ENCODE peak calls at places on chromosomes 1 and 21, in five cellular contexts. C is K562, R is GM12891, M is H1, S is HepG2. T is an unnamed sample.

GRCh38 chr1:246971322-246971721 is 36.5 kb downstream of the ZNF695 start:
- DNase-seq in C (peak; percentile 25), R (no peak), M (peak; percentile 82), S (peak; percentile 23), T (no peak)

GRCh38 chr1:87795615-87796337 is 467.1 kb downstream of the LMO4 start:
- DNase-seq in C (no peak), R (no peak), M (no peak), S (peak; percentile 96), T (no peak)

GRCh38 chr1:16249838-16250241 is 12.9 kb upstream of the CPLANE2 start:
- DNase-seq in C (no peak), R (no peak), M (no peak), S (peak; percentile 25), T (no peak)

GRCh38 chr1:181778630-181779285 is 282.8 kb downstream of the ZNF648 start:
- DNase-seq in C (no peak), R (no peak), M (no peak), S (no peak), T (no peak)

GRCh38 chr1:204420039-204421004 is 8.7 kb upstream of the PPP1R15B start:
- DNase-seq in C (no peak), R (no peak), M (no peak), S (no peak), T (no peak)

GRCh38 chr1:117150316-117150715 is 28.8 kb upstream of the TRIM45 start:
- DNase-seq in C (no peak), R (no peak), M (no peak), S (no peak), T (no peak)

GRCh38 chr1:157137051-157137772 is 983 bp downstream of the ETV3 start:
- DNase-seq in C (peak; percentile 32), R (no peak), M (no peak), S (no peak), T (no peak)

GRCh38 chr1:30905403-30905802 is 3.2 kb downstream of the SDC3 start:
- DNase-seq in C (no peak), R (no peak), M (no peak), S (no peak), T (no peak)

GRCh38 chr1:64823691-64824476 is 79.0 kb downstream of the RAVER2 start:
- DNase-seq in C (peak; percentile 48), R (no peak), M (peak; percentile 70), S (peak; percentile 69), T (no peak)

GRCh38 chr21:42855143-42855936 is 24.0 kb downstream of the WDR4 start:
- DNase-seq in C (no peak), R (no peak), M (no peak), S (no peak), T (no peak)

GRCh38 chr1:4711944-4712343 is 57.5 kb downstream of the AJAP1 start:
- DNase-seq in C (no peak), R (no peak), M (no peak), S (no peak), T (no peak)

GRCh38 chr1:117567435-117567834 is 38.4 kb upstream of the TENT5C start:
- DNase-seq in C (no peak), R (no peak), M (peak; percentile 26), S (no peak), T (no peak)

DNA sequence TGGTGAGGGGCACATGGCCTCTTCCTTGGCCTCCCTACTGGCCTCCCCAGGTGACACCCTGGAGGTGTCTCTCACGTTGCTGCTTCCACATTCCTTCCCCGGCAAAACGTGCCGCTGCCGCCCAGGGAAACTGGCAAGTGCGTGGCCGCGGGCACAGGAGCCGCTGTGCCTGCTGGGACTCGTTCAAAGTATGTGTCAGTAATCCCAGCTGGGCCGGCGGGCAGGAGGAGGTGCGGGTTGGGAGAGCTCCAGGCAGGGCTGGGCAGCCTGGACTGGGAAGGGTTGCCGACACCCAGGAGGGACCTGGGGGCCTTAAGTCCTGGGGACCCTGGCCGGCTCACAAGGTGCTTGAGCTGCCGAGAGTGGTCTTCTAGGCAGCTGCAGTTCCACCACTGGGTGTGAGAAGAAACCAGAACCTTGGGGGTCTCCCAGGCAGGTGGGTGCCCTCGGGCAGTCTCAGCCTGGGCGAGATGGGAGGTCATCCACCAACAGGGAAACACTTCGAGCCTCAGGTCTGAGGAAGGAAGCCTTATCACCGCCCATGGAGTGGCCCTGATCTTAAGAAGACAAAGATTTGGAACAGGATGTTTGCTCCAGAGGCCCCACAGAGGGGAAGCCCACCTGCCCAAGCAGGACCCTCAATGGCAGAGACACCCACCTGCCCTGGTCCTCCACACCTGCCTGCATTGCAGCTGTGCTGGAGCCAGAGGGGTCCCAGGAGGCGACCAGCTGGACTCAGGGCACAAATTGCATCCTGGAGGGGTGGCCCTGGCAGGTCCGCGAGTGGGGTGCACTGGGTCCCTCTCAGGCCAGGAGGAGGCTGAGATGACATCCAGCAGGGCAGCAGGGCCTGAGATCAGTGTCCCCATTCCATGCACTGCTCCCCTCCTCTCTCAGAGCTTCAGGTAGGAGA is 6.8 kb downstream of the WNT3A start:
- DNase-seq in C (peak; percentile 8), R (no peak), M (no peak), S (no peak), T (no peak)
- TF ChIP-seq POLR2AphosphoS5 in C (no peak), R (no peak), M (no peak), S (no peak), T (no peak)

GRCh38 chr1:201598396-201598795 is 59.5 kb downstream of the NAV1 start:
- DNase-seq in C (no peak), R (no peak), M (no peak), S (no peak), T (no peak)

GRCh38 chr1:201598973-201599372 is 60.0 kb downstream of the NAV1 start:
- DNase-seq in C (no peak), R (no peak), M (no peak), S (no peak), T (no peak)

GRCh38 chr1:201596101-201596868 is 57.4 kb downstream of the NAV1 start:
- DNase-seq in C (no peak), R (no peak), M (no peak), S (no peak), T (no peak)

GRCh38 chr1:201599548-201599947 is 60.6 kb downstream of the NAV1 start:
- DNase-seq in C (no peak), R (no peak), M (no peak), S (no peak), T (no peak)

DNA sequence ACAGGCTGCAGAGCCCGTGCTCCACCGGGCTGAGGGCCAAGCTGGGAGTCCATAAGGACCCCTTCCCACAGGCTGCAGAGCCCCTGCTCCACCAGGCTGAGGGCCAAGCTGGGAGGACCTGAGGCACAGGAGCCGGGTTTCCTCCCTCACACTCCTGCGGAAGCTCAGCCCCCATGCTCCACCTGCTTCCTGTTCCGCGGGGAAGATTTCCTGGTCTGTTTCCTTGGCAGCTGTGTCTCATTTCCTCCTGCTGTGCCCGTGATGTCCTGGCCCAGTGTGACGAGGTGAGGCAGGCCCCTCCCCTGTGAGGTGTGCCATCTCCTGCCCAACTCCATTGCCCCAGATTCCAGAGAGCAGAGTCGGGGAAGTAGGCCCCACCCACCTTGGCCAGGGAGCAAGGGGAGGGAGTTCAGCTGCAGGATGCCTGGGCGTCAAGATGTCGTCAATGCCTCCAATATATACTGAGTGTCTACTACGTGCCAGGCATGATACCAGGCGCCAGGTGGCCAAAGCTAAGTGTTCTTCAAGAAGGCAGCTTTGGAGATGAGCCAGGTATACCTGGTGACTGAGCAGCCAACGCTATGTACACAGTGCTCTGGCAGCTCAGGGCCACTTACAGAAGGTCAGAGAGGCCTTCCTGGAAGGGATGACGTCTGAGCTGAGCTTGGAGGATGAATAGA is 58.8 kb downstream of the NAV1 start:
- DNase-seq in C (no peak), R (no peak), M (no peak), S (no peak), T (no peak)
- TF ChIP-seq TAF1 in C (no peak), R (no peak), M (no peak), S (no peak), T (no peak)

DNA sequence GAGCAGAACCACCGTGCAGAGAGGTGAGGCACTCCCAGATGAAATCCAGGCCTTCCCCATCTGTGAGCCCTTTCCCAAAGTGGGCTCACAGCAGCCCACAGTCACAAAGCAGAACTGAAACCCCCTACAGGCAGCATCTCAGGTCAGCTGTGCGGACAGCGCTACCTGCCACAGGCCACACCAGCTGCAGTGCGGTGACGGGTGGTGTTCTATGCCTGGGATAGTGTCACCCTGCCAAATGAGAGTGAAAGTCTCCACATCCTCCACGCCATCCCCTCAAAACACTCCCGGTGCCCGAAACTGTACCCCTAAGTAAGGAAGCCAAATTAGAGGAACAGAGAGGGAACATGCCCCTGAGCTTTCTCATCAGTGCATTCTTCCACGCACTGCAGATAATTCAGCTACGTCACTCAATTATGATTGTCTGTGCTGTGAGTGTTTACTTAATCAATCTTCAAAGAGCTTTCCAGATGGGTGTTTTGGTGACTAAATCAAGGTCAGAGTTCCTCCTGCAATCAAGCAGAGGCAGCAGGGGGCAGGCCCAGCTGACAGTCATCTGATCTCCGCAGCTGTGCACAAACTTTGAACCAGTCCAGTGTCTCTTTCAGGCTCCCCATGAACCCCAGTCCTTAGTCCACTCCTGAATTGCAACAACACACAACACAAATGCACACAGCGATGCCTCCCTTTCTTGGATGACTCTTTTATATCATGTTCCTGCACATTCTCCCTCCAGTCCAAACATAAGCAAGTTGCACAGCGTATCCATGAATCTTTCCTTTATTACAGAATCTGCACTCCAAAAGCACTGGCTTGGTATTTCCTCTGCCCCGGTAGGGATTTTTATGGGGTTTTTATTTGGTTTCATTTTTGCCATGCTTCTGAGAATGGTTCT is 150.0 kb downstream of the TOMM20 start:
- DNase-seq in C (peak; percentile 80), R (no peak), M (no peak), S (peak; percentile 96), T (no peak)
- TF ChIP-seq POLR2A in C (no peak), R (peak; percentile 60), M (no peak), S (no peak), T (peak; percentile 64)

GRCh38 chr1:6986281-6986680 is 201.0 kb downstream of the CAMTA1 start:
- DNase-seq in C (no peak), R (no peak), M (no peak), S (no peak), T (no peak)

GRCh38 chr1:6984533-6984932 is 199.3 kb downstream of the CAMTA1 start:
- DNase-seq in C (no peak), R (no peak), M (no peak), S (no peak), T (no peak)

GRCh38 chr1:6982860-6983259 is 197.6 kb downstream of the CAMTA1 start:
- DNase-seq in C (no peak), R (no peak), M (no peak), S (no peak), T (no peak)

GRCh38 chr1:6985528-6986276 is 200.4 kb downstream of the CAMTA1 start:
- DNase-seq in C (no peak), R (no peak), M (no peak), S (no peak), T (no peak)

GRCh38 chr1:6984996-6985395 is 199.7 kb downstream of the CAMTA1 start:
- DNase-seq in C (no peak), R (no peak), M (no peak), S (no peak), T (no peak)
- TF ChIP-seq POLR2AphosphoS5 in C (no peak), R (no peak), M (no peak), S (no peak), T (no peak)

GRCh38 chr1:82225407-82226197 is 424.9 kb downstream of the ADGRL2 start:
- DNase-seq in C (no peak), R (no peak), M (no peak), S (no peak), T (no peak)
- TF ChIP-seq TAF1 in C (no peak), R (no peak), M (no peak), S (no peak), T (no peak)

DNA sequence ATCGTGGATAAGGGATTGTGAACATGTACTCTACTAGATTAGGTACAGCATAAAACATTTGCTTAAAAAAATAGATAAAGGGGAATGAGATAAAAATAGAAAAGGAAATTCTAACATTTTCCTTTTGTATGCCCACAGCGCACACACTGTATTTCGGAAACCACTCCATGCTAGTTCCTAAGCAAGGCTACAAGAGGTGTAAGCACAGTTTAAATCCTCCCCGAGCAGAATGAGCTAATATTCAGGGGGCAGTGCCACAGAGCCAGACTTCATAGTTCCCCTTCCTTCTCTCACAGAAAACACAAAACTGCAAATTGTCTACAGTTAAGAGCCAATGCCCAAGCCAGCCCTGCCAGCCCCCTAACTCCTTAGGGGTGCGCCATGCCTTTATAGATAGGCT is 159.4 kb downstream of the ZNF281 start:
- DNase-seq in C (no peak), R (no peak), M (no peak), S (no peak), T (no peak)
- TF ChIP-seq POLR2A in C (no peak), R (no peak), M (no peak), S (no peak), T (no peak)